ENCODE peak calls at places on chromosomes 1 and 21, in nine cellular contexts. H is transverse colon; M is GM23338; Z is thoracic aorta; N is left ventricle myocardium inferior; J is CD8-positive, alpha-beta memory T cell; R is ovary; Y is WERI-Rb-1; K is upper lobe of right lung. G is an unnamed sample.

GRCh38 chr21:21232320-21232719 is 234.1 kb downstream of the NCAM2 start:
- DNase-seq in R (no peak), Z (no peak), M (peak; percentile 21), H (peak; percentile 7), N (no peak), Y (peak; percentile 16), K (no peak), J (no peak), G (peak; percentile 11)

GRCh38 chr1:151282883-151283725 is 1.0 kb downstream of the ZNF687 start:
- DNase-seq in Z (no peak), Y (peak; percentile 98), H (peak; percentile 41), J (peak; percentile 16), N (peak; percentile 33), K (peak; percentile 74), R (no peak), M (peak; percentile 79), G (peak; percentile 52)

GRCh38 chr1:235843458-235843857 is 23.2 kb downstream of the LYST start:
- DNase-seq in H (no peak), R (no peak), Y (peak; percentile 21), N (no peak), J (no peak), Z (no peak), M (peak; percentile 27), K (no peak), G (no peak)

GRCh38 chr1:57674803-57675202 is 250.9 kb upstream of the DAB1 start:
- DNase-seq in H (no peak), J (no peak), M (no peak), R (no peak), Y (no peak), K (no peak), N (no peak), Z (no peak), G (no peak)

GRCh38 chr1:224524679-224525078 is 90.1 kb upstream of the WDR26 start:
- DNase-seq in M (no peak), R (no peak), N (no peak), K (no peak), Y (no peak), H (no peak), Z (no peak), J (no peak), G (no peak)

GRCh38 chr1:164709541-164710287 is 150.7 kb downstream of the PBX1 start:
- DNase-seq in Y (no peak), N (no peak), R (no peak), M (no peak), J (no peak), K (no peak), Z (no peak), H (no peak), G (no peak)

GRCh38 chr1:203084588-203085527 is 954 bp downstream of the MYOG start:
- DNase-seq in N (no peak), H (no peak), J (no peak), Y (peak; percentile 87), K (no peak), M (peak; percentile 73), R (no peak), Z (no peak), G (no peak)

GRCh38 chr21:33668180-33668579 is 25.9 kb downstream of the ITSN1 start:
- DNase-seq in J (no peak), Z (no peak), K (no peak), R (no peak), Y (no peak), N (no peak), H (no peak), M (no peak), G (no peak)

GRCh38 chr1:222390181-222390580 is 157.7 kb downstream of the HHIPL2 start:
- DNase-seq in J (no peak), M (no peak), H (no peak), Y (no peak), K (no peak), R (no peak), Z (no peak), N (no peak), G (no peak)

GRCh38 chr1:121544500-121544899 is 359.7 kb downstream of the SRGAP2C start:
- DNase-seq in Z (no peak), M (no peak), J (no peak), K (no peak), R (no peak), Y (no peak), N (no peak), H (no peak), G (no peak)

GRCh38 chr1:216032284-216032683 is 391.0 kb downstream of the USH2A start:
- DNase-seq in Y (no peak), M (no peak), K (no peak), N (no peak), Z (no peak), R (no peak), J (no peak), H (no peak), G (no peak)

GRCh38 chr1:12600335-12600734 is 17.7 kb downstream of the DHRS3 start:
- DNase-seq in H (no peak), R (peak; percentile 65), M (no peak), Y (no peak), J (no peak), N (peak; percentile 84), Z (no peak), K (no peak), G (peak; percentile 94)

GRCh38 chr1:62385923-62386322 is 50.9 kb upstream of the USP1 start:
- DNase-seq in J (no peak), Y (no peak), H (no peak), M (no peak), R (no peak), N (no peak), Z (no peak), K (no peak), G (no peak)
- H3K27ac ChIP-seq in J (no peak overlapping the region), Y (no peak overlapping the region), H (no peak overlapping the region), M (no peak overlapping the region), R (no peak overlapping the region), N (no peak overlapping the region), Z (no peak overlapping the region), K (no peak overlapping the region), G (no peak overlapping the region)

GRCh38 chr1:9315411-9316079 is 22.9 kb downstream of the SPSB1 start:
- DNase-seq in R (no peak), Y (no peak), H (no peak), M (no peak), K (no peak), J (no peak), N (peak; percentile 13), Z (no peak), G (peak; percentile 85)

GRCh38 chr1:9314101-9314500 is 21.4 kb downstream of the SPSB1 start:
- DNase-seq in K (no peak), Z (no peak), R (no peak), H (no peak), Y (no peak), M (no peak), J (no peak), N (no peak), G (peak; percentile 69)

GRCh38 chr1:9313576-9313975 is 20.9 kb downstream of the SPSB1 start:
- DNase-seq in J (no peak), R (no peak), Y (no peak), H (no peak), M (no peak), Z (no peak), N (peak; percentile 14), K (no peak), G (peak; percentile 90)

GRCh38 chr1:9316080-9316444 is 23.4 kb downstream of the SPSB1 start:
- DNase-seq in N (no peak), Z (no peak), Y (no peak), M (no peak), K (no peak), J (no peak), H (no peak), R (no peak), G (peak; percentile 53)

GRCh38 chr1:9314711-9315379 is 22.2 kb downstream of the SPSB1 start:
- DNase-seq in M (no peak), J (no peak), N (no peak), R (no peak), Y (no peak), Z (no peak), K (no peak), H (no peak), G (peak; percentile 54)
- H3K27ac ChIP-seq in M (no peak overlapping the region), J (no peak overlapping the region), N (no peak overlapping the region), R (peak overlapping the region; percentile 1), Y (no peak overlapping the region), Z (peak overlapping the region; percentile 55), K (no peak overlapping the region), H (peak overlapping the region; percentile 3), G (peak overlapping the region; percentile 91)

DNA sequence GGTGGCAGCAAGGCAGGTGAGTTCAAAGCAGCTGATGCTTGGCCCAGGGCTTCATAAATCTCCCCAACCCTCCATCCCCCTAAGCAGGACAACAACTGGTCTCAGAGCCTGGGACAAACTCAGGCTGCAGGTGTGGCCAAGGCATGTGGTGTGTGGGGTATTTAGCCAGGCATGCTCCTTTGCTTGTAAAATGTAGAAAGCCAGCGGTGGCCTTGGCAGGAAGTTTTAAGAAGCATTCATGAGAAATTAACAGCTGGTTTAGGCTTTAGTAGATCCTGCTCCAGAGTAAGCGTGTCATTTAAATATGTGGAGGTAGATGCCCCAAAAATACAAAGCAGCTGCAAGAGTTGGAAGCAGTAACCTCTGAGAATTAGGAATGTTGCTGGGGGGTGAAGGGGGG is 44.8 kb downstream of the NTPCR start:
- DNase-seq in N (no peak), J (no peak), R (no peak), K (no peak), M (no peak), Y (no peak), Z (no peak), H (no peak), G (no peak)
- H3K27ac ChIP-seq in N (no peak overlapping the region), J (no peak overlapping the region), R (no peak overlapping the region), K (no peak overlapping the region), M (no peak overlapping the region), Y (no peak overlapping the region), Z (no peak overlapping the region), H (no peak overlapping the region), G (no peak overlapping the region)

GRCh38 chr21:38944903-38945302 is 139.2 kb downstream of the ETS2 start:
- DNase-seq in K (no peak), N (no peak), Z (no peak), M (peak; percentile 56), J (no peak), H (no peak), R (no peak), Y (no peak), G (no peak)
- H3K27ac ChIP-seq in K (no peak overlapping the region), N (no peak overlapping the region), Z (no peak overlapping the region), M (no peak overlapping the region), J (no peak overlapping the region), H (no peak overlapping the region), R (no peak overlapping the region), Y (no peak overlapping the region), G (no peak overlapping the region)